ENCODE peak calls at places on chromosomes 5 and 9, in eight cellular contexts. N is upper lobe of right lung, B is HepG2, Q is MM.1S, T is adrenal gland, L is stomach, A is fibroblast of lung, P is cardiac muscle cell. W is an unnamed sample. For H3K27me3, the result is how much of the 10 kb centered on the place peaks cover.

GRCh38 chr5:75734913-75735789 is 17.9 kb upstream of the POC5 start:
- DNase-seq in N (no peak), B (peak), Q (peak), T (peak), L (peak), A (no peak), P (peak), W (peak)

GRCh38 chr5:150341331-150341730 is 16.2 kb upstream of the TCOF1 start:
- DNase-seq in N (no peak), B (no peak), Q (peak), T (no peak), L (no peak), A (no peak), P (no peak), W (no peak)

GRCh38 chr5:17004441-17005086 is 68.5 kb upstream of the MYO10 start:
- DNase-seq in N (no peak), B (no peak), Q (no peak), T (no peak), L (no peak), A (no peak), P (no peak), W (no peak)

GRCh38 chr5:111960466-111961215 is 203.6 kb upstream of the NREP start:
- DNase-seq in N (no peak), B (no peak), Q (no peak), T (no peak), L (no peak), A (peak), P (peak), W (no peak)

GRCh38 chr5:21654-22233 is 70.2 kb upstream of the PLEKHG4B start:
- DNase-seq in N (no peak), B (no peak), Q (peak), T (no peak), L (no peak), A (no peak), P (no peak), W (no peak)

GRCh38 chr5:60959156-60959555 is 14.2 kb downstream of the NDUFAF2 start:
- DNase-seq in N (no peak), B (no peak), Q (peak), T (no peak), L (no peak), A (peak), P (no peak), W (no peak)

GRCh38 chr9:118017607-118018122 is 313.5 kb downstream of the TLR4 start:
- DNase-seq in N (no peak), B (no peak), Q (no peak), T (no peak), L (no peak), A (no peak), P (no peak), W (no peak)

GRCh38 chr5:148747536-148747906 is 78.9 kb upstream of the ADRB2 start:
- DNase-seq in N (no peak), B (no peak), Q (no peak), T (no peak), L (no peak), A (no peak), P (peak), W (no peak)

GRCh38 chr9:17669206-17669605 is 90.3 kb downstream of the SH3GL2 start:
- DNase-seq in N (no peak), B (no peak), Q (peak), T (no peak), L (no peak), A (no peak), P (no peak), W (no peak)

GRCh38 chr5:52777186-52777585 is 10.5 kb upstream of the ITGA1 start:
- DNase-seq in N (no peak), B (no peak), Q (no peak), T (no peak), L (no peak), A (no peak), P (no peak), W (no peak)

GRCh38 chr5:126016256-126016655 is 407.0 kb upstream of the GRAMD2B start:
- DNase-seq in N (no peak), B (no peak), Q (no peak), T (peak), L (no peak), A (peak), P (no peak), W (no peak)

GRCh38 chr9:38356851-38357250 is 35.7 kb upstream of the ALDH1B1 start:
- DNase-seq in N (no peak), B (no peak), Q (no peak), T (no peak), L (no peak), A (no peak), P (no peak), W (no peak)

GRCh38 chr9:117783828-117784227 is 79.6 kb downstream of the TLR4 start:
- DNase-seq in N (no peak), B (no peak), Q (peak), T (no peak), L (peak), A (no peak), P (no peak), W (no peak)

GRCh38 chr5:10507575-10508024 is 56.3 kb upstream of the ANKRD33B start:
- DNase-seq in N (no peak), B (no peak), Q (no peak), T (no peak), L (no peak), A (peak), P (peak), W (no peak)

GRCh38 chr9:134659688-134660131 is 18.1 kb downstream of the COL5A1 start:
- DNase-seq in N (peak), B (no peak), Q (no peak), T (no peak), L (no peak), A (no peak), P (no peak), W (no peak)

GRCh38 chr5:179795863-179796833 is 2.4 kb downstream of the LTC4S start:
- DNase-seq in N (peak), B (peak), Q (peak), T (peak), L (peak), A (peak), P (peak), W (no peak)

GRCh38 chr5:140468188-140468587 is 66.6 kb downstream of the ANKHD1 start:
- DNase-seq in N (no peak), B (no peak), Q (peak), T (no peak), L (no peak), A (peak), P (no peak), W (no peak)

GRCh38 chr9:121808781-121809180 is 157.3 kb downstream of the DAB2IP start:
- DNase-seq in N (no peak), B (no peak), Q (no peak), T (no peak), L (no peak), A (no peak), P (no peak), W (no peak)

GRCh38 chr9:125630436-125630835 is 76.6 kb downstream of the MAPKAP1 start:
- DNase-seq in N (no peak), B (no peak), Q (no peak), T (no peak), L (no peak), A (no peak), P (no peak), W (no peak)

GRCh38 chr5:139438707-139439012 is 665 bp downstream of the DNAJC18 start:
- DNase-seq in N (no peak), B (no peak), Q (no peak), T (no peak), L (no peak), A (no peak), P (no peak), W (no peak)

GRCh38 chr9:96025995-96026572 is 150.6 kb downstream of the ERCC6L2 start:
- DNase-seq in N (peak), B (no peak), Q (no peak), T (no peak), L (no peak), A (no peak), P (peak), W (no peak)

GRCh38 chr9:117496307-117496706 is 81.5 kb upstream of the ASTN2 start:
- DNase-seq in N (no peak), B (no peak), Q (no peak), T (no peak), L (no peak), A (no peak), P (no peak), W (no peak)

GRCh38 chr5:173627860-173628392 is 11.5 kb upstream of the BOD1 start:
- DNase-seq in N (no peak), B (no peak), Q (no peak), T (no peak), L (no peak), A (no peak), P (no peak), W (no peak)

GRCh38 chr9:121838757-121839669 is 187.6 kb downstream of the DAB2IP start:
- DNase-seq in N (peak), B (no peak), Q (no peak), T (peak), L (peak), A (no peak), P (no peak), W (no peak)

GRCh38 chr5:95791751-95792150 is 30.8 kb downstream of the GLRX start:
- DNase-seq in N (no peak), B (no peak), Q (no peak), T (no peak), L (no peak), A (no peak), P (no peak), W (no peak)

GRCh38 chr9:112532427-112532826 is 45.8 kb downstream of the KIAA1958 start:
- DNase-seq in N (no peak), B (no peak), Q (no peak), T (peak), L (no peak), A (peak), P (no peak), W (no peak)

GRCh38 chr5:135834639-135835529 is at the start of gene SLC25A48:
- DNase-seq in N (peak), B (peak), Q (peak), T (peak), L (peak), A (no peak), P (peak), W (no peak)

GRCh38 chr9:116494815-116495634 is 192.1 kb upstream of the TRIM32 start:
- DNase-seq in N (no peak), B (peak), Q (peak), T (peak), L (peak), A (no peak), P (peak), W (no peak)

GRCh38 chr9:99694393-99694792 is 127.3 kb upstream of the NR4A3 start:
- DNase-seq in N (no peak), B (no peak), Q (no peak), T (no peak), L (no peak), A (no peak), P (no peak), W (no peak)

GRCh38 chr5:142428773-142429473 is 104.1 kb upstream of the SPRY4 start:
- DNase-seq in N (no peak), B (no peak), Q (no peak), T (no peak), L (no peak), A (no peak), P (no peak), W (no peak)

GRCh38 chr5:39202594-39203290 is 16.6 kb downstream of the FYB1 start:
- DNase-seq in N (no peak), B (no peak), Q (no peak), T (no peak), L (no peak), A (no peak), P (no peak), W (no peak)

GRCh38 chr5:65769539-65769938 is 47.5 kb downstream of the NLN start:
- DNase-seq in N (no peak), B (no peak), Q (no peak), T (no peak), L (no peak), A (peak), P (no peak), W (peak)

GRCh38 chr9:101536938-101537337 is 3.3 kb downstream of the RNF20 start:
- DNase-seq in N (no peak), B (peak), Q (no peak), T (no peak), L (no peak), A (peak), P (peak), W (no peak)

GRCh38 chr9:135669616-135670285 is 6.6 kb downstream of the LCN9 start:
- DNase-seq in N (peak), B (no peak), Q (no peak), T (no peak), L (no peak), A (no peak), P (no peak), W (no peak)

GRCh38 chr9:28260331-28260730 is 687.0 kb upstream of the C9orf72 start:
- DNase-seq in N (no peak), B (no peak), Q (no peak), T (no peak), L (no peak), A (no peak), P (no peak), W (no peak)

GRCh38 chr9:124473310-124473709 is 23.1 kb downstream of the ADGRD2 start:
- DNase-seq in N (no peak), B (peak), Q (no peak), T (no peak), L (no peak), A (peak), P (no peak), W (no peak)
- H3K27me3 ChIP-seq in N (under half), B (under half), Q (under half), T (under half), L (half or more), A (under half), P (under half), W (under half)

DNA sequence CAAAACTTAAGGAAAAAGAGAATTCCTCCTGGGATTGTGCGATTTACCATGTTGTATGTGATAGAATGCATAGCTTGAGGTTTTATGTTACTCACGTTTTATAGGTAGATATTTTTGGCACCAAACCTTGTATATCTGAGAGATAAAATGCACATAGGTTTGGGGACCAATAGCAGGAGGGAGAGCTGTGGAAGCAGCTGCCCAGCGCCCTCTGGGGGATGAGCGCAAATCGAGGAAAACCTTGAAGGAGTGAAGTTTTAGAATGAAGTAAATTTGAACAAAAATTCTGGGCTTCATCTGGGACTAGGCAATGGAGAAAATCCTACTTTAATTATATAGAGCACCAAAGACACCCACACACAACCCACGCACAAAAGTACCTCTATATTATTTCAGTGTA is 197.0 kb downstream of the ADCY2 start:
- DNase-seq in N (no peak), B (no peak), Q (peak), T (no peak), L (no peak), A (no peak), P (peak), W (no peak)
- TF ChIP-seq CTCF in N (peak), B (peak), Q (peak), T (peak), L (no peak), A (no peak), P (no peak), W (peak)

DNA sequence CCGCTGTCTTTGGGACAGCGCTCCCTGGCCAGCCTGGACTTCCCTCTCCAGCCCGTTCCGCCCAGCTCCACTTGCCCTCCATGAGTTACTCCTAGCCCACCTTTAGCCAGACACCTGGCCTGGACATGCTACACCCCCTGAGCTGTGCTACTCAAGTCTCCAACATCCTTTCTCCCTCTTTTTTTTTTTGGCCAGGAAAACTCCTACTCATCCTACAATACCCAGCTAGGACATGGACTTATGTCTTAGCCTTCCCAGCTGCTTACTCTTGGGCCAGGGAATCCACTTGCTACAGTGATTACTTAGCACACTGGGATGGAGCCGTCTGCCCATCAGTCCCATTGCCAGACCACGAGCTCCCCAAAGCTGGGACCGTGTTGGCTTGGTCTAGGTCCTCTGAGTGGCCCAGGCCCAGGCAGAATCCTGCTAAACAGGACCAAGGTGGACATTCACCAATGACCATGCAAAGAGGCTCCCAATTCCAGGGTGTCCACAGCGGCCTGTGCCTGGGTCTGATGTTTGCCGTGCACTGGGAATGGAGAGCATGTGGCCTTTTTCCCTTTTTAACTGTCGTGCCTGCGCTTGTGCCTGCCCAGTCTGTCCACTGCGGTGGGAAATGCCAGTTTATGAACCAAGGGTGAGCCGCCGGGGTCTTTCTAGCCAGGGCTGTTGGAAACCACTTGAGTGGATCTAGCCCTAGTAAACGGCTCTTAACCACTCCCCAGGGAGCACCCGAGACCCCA is 92.9 kb upstream of the PHYKPL start:
- DNase-seq in N (peak), B (no peak), Q (no peak), T (no peak), L (no peak), A (no peak), P (no peak), W (no peak)
- H3K27me3 ChIP-seq in N (under half), B (under half), Q (under half), T (under half), L (under half), A (under half), P (under half), W (under half)

DNA sequence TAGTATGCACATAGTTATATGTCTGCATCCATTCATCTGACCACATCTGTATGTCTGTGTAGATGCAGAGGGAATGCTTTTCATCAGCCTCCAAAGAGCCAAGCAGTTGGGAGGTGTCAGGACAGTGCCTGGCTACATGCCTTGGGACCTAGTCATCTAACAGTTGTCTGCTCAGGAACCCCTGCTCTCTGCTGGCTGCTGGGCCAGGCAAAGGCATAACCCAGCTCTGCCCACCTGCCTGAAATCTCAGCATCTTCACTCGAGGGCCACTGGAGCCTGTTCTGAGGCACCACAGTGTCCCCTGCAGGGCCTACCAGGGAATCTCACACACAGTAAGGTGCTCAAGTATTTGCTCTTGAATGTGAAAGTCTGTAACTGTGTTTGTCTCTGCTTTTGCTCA is 3.7 kb downstream of the C9orf50 start:
- DNase-seq in N (no peak), B (no peak), Q (peak), T (no peak), L (no peak), A (peak), P (peak), W (no peak)
- TF ChIP-seq CTCF in N (peak), B (peak), Q (peak), T (peak), L (no peak), A (peak), P (peak), W (peak)

GRCh38 chr9:69325409-69326212 is 596 bp downstream of the ENTREP1 start:
- DNase-seq in N (peak), B (no peak), Q (peak), T (peak), L (peak), A (no peak), P (peak), W (no peak)
- H3K27me3 ChIP-seq in N (under half), B (under half), Q (under half), T (under half), L (under half), A (under half), P (under half), W (under half)

GRCh38 chr5:169723103-169723831 is 86.2 kb downstream of the DOCK2 start:
- DNase-seq in N (no peak), B (no peak), Q (no peak), T (no peak), L (no peak), A (no peak), P (no peak), W (no peak)

GRCh38 chr5:169724303-169724702 is 87.2 kb downstream of the DOCK2 start:
- DNase-seq in N (no peak), B (no peak), Q (no peak), T (no peak), L (no peak), A (no peak), P (no peak), W (no peak)

GRCh38 chr5:169717298-169717697 is 80.2 kb downstream of the DOCK2 start:
- DNase-seq in N (no peak), B (no peak), Q (no peak), T (peak), L (no peak), A (peak), P (no peak), W (no peak)

GRCh38 chr5:169719360-169720314 is 82.6 kb downstream of the DOCK2 start:
- DNase-seq in N (no peak), B (no peak), Q (no peak), T (no peak), L (no peak), A (no peak), P (no peak), W (no peak)

GRCh38 chr5:169721771-169722170 is 84.7 kb downstream of the DOCK2 start:
- DNase-seq in N (no peak), B (no peak), Q (no peak), T (no peak), L (no peak), A (no peak), P (no peak), W (no peak)
- TF ChIP-seq CTCF in N (no peak), B (no peak), Q (peak), T (no peak), L (no peak), A (no peak), P (no peak), W (no peak)

W was measured in kidney epithelial cell.